ENCODE peak calls at places on chromosome 5, in five cellular contexts. P is AG04450, I is mesenchymal stem cell, G is SJSA1, W is Peyer's patch. K is an unnamed sample.

GRCh38 chr5:38424237-38425080 is 132.0 kb downstream of the LIFR start:
- DNase-seq in P (no peak), I (peak; percentile 39), G (no peak), W (no peak), K (no peak)

GRCh38 chr5:134122530-134122929 is 8.0 kb downstream of the TCF7 start:
- DNase-seq in P (no peak), I (no peak), G (no peak), W (peak; percentile 93), K (no peak)

GRCh38 chr5:33649801-33650482 is 209.2 kb downstream of the TARS1 start:
- DNase-seq in P (peak; percentile 55), I (peak; percentile 39), G (no peak), W (no peak), K (no peak)

GRCh38 chr5:80289320-80289719 is 30.5 kb upstream of the SPZ1 start:
- DNase-seq in P (no peak), I (no peak), G (no peak), W (no peak), K (no peak)

GRCh38 chr5:80760680-80761079 is 105.9 kb upstream of the DHFR start:
- DNase-seq in P (no peak), I (no peak), G (no peak), W (no peak), K (no peak)

GRCh38 chr5:96884995-96885394 is 8.7 kb downstream of the ERAP2 start:
- DNase-seq in P (no peak), I (no peak), G (no peak), W (no peak), K (no peak)

GRCh38 chr5:125012727-125013451 is 266.4 kb upstream of the ZNF608 start:
- DNase-seq in P (no peak), I (no peak), G (no peak), W (no peak), K (no peak)

GRCh38 chr5:98510111-98510510 is 263.4 kb upstream of the RGMB start:
- DNase-seq in P (no peak), I (peak; percentile 6), G (no peak), W (peak; percentile 50), K (no peak)

GRCh38 chr5:80619081-80619480 is 35.4 kb upstream of the MSH3 start:
- DNase-seq in P (no peak), I (no peak), G (no peak), W (no peak), K (no peak)

GRCh38 chr5:173618927-173619519 is 2.6 kb upstream of the BOD1 start:
- DNase-seq in P (no peak), I (peak; percentile 65), G (no peak), W (peak; percentile 79), K (no peak)

GRCh38 chr5:122929980-122930379 is 84.6 kb downstream of the SNX24 start:
- DNase-seq in P (no peak), I (no peak), G (no peak), W (no peak), K (no peak)

GRCh38 chr5:122756263-122756911 is 18.5 kb upstream of the SNX2 start:
- DNase-seq in P (peak; percentile 16), I (peak; percentile 61), G (no peak), W (no peak), K (peak; percentile 31)

GRCh38 chr5:103373576-103374472 is 115.3 kb downstream of the MACIR start:
- DNase-seq in P (no peak), I (no peak), G (no peak), W (no peak), K (no peak)

GRCh38 chr5:114101153-114101552 is 260.7 kb upstream of the KCNN2 start:
- DNase-seq in P (peak; percentile 20), I (peak; percentile 67), G (peak; percentile 56), W (no peak), K (no peak)

GRCh38 chr5:1008451-1009358 is at the start of gene NKD2:
- DNase-seq in P (no peak), I (peak; percentile 33), G (peak; percentile 63), W (peak; percentile 48), K (peak; percentile 37)

GRCh38 chr5:134451618-134452505 is 40.2 kb upstream of the CDKN2AIPNL start:
- DNase-seq in P (no peak), I (peak; percentile 86), G (peak; percentile 74), W (peak; percentile 84), K (no peak)

GRCh38 chr5:128494516-128494915 is 43.5 kb downstream of the FBN2 start:
- DNase-seq in P (no peak), I (no peak), G (no peak), W (no peak), K (no peak)

GRCh38 chr5:151288180-151288579 is 15.4 kb downstream of the SLC36A3 start:
- DNase-seq in P (no peak), I (no peak), G (no peak), W (no peak), K (no peak)

GRCh38 chr5:33576726-33577620 is 136.2 kb downstream of the TARS1 start:
- DNase-seq in P (peak; percentile 16), I (no peak), G (no peak), W (no peak), K (no peak)

GRCh38 chr5:168843277-168843997 is 264.3 kb upstream of the PANK3 start:
- DNase-seq in P (no peak), I (no peak), G (no peak), W (no peak), K (no peak)

GRCh38 chr5:1730487-1730847 is 69.2 kb downstream of the MRPL36 start:
- DNase-seq in P (no peak), I (no peak), G (no peak), W (no peak), K (no peak)

GRCh38 chr5:149264432-149265069 is 7.1 kb upstream of the AFAP1L1 start:
- DNase-seq in P (no peak), I (no peak), G (no peak), W (peak; percentile 59), K (peak; percentile 18)

GRCh38 chr5:116300016-116300601 is 215.3 kb downstream of the COMMD10 start:
- DNase-seq in P (no peak), I (peak; percentile 48), G (no peak), W (no peak), K (no peak)

GRCh38 chr5:80206282-80206681 is 49.6 kb downstream of the SERINC5 start:
- DNase-seq in P (peak; percentile 10), I (peak; percentile 41), G (no peak), W (no peak), K (no peak)

GRCh38 chr5:151156732-151157402 is 712 bp downstream of the ANXA6 start:
- DNase-seq in P (no peak), I (peak; percentile 38), G (peak; percentile 61), W (peak; percentile 67), K (peak; percentile 56)

GRCh38 chr5:164027738-164028137 is 522.3 kb downstream of the MAT2B start:
- DNase-seq in P (no peak), I (no peak), G (no peak), W (no peak), K (no peak)

GRCh38 chr5:59583810-59584562 is 309.5 kb downstream of the PDE4D start:
- DNase-seq in P (no peak), I (no peak), G (no peak), W (no peak), K (no peak)

GRCh38 chr5:131068893-131069643 is 96.0 kb downstream of the HINT1 start:
- DNase-seq in P (no peak), I (no peak), G (no peak), W (peak; percentile 67), K (peak; percentile 18)

GRCh38 chr5:43602456-43602817 is 543 bp upstream of the NNT start:
- DNase-seq in P (no peak), I (peak; percentile 76), G (peak; percentile 63), W (peak; percentile 50), K (no peak)

GRCh38 chr5:153463806-153464205 is 26.7 kb upstream of the GRIA1 start:
- DNase-seq in P (peak; percentile 6), I (peak; percentile 92), G (no peak), W (no peak), K (no peak)

GRCh38 chr5:8227114-8227513 is 358.2 kb downstream of the MTRR start:
- DNase-seq in P (no peak), I (no peak), G (no peak), W (no peak), K (no peak)

GRCh38 chr5:97854871-97855762 is 672.1 kb upstream of the RIOK2 start:
- DNase-seq in P (peak; percentile 45), I (peak; percentile 45), G (no peak), W (no peak), K (no peak)

DNA sequence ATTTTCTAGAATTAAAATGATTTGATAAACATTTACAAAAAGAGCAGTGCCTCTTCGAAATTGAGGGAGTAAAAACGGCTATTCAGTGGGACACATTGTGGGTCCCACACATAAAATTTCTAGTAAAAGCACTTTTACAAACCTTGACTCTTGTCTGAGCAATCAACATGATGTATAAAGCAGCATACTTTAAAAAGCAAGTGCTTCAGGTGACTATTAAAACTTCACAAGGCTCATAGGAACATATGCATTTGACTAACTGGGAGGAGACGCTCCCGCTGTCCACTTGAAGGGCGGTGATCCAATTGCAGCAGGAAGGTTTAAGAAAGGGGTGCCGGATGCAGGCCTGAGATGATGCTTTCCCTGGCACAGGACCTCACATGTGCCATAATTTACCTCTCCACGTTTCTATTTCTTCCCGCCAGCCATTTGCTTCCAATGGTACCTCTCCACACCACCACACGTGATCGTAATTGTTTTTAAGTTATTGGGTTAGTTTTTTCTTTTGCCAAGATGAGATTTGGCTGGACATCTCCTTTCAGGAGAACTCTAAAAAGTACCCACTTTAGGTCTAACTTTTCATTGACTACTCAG is 1.8 kb downstream of the MCTP1 start:
- DNase-seq in P (no peak), I (no peak), G (no peak), W (no peak), K (no peak)
- H3K27me3 ChIP-seq in P (peaks cover 32% of the 10 kb centered on the region), I (peaks cover 21% of the 10 kb centered on the region), G (peaks cover 91% of the 10 kb centered on the region), W (peaks cover 12% of the 10 kb centered on the region), K (no peaks in the 10 kb centered on the region)

GRCh38 chr5:139882961-139883539 is 87.4 kb downstream of the PSD2 start:
- DNase-seq in P (no peak), I (no peak), G (no peak), W (no peak), K (no peak)
- H3K27me3 ChIP-seq in P (peaks cover 61% of the 10 kb centered on the region), I (peaks cover 92% of the 10 kb centered on the region), G (peaks cover 67% of the 10 kb centered on the region), W (no peaks in the 10 kb centered on the region), K (no peaks in the 10 kb centered on the region)

DNA sequence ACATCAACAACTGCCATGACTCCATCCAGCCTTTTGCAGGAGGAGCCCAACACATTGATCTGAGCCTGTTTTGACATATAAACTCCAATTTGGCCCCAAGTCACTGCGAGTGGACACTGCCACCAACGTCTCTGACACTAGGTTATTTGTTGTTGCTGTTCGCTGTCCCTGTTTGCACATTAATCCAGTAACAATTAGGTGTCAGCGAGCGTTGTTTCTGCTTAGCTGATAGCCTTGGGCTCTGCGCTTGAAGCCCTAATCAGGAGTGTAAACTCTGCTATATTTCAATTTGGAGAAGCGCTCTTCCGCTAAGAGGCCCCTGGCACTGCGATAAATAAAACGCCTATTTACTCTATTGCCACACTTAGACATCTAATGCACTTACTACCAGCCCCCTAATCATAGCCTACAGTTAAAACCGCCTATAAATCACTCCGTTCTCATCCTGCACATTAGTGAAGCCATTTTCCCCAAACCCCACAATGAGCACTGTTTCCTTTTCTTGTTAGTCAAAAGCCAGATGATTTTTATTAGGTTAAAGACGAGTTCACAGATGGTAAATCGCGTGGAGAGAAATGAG is 195.9 kb upstream of the TBCA start:
- DNase-seq in P (no peak), I (no peak), G (no peak), W (no peak), K (no peak)
- H3K27me3 ChIP-seq in P (peaks cover 63% of the 10 kb centered on the region), I (peaks cover 67% of the 10 kb centered on the region), G (no peaks in the 10 kb centered on the region), W (peaks cover 14% of the 10 kb centered on the region), K (no peaks in the 10 kb centered on the region)

GRCh38 chr5:176687881-176688280 is 40.6 kb downstream of the TSPAN17 start:
- DNase-seq in P (no peak), I (no peak), G (no peak), W (no peak), K (no peak)
- H3K27me3 ChIP-seq in P (peaks cover 33% of the 10 kb centered on the region), I (peaks cover 71% of the 10 kb centered on the region), G (peaks cover 76% of the 10 kb centered on the region), W (no peaks in the 10 kb centered on the region), K (peaks cover 1% of the 10 kb centered on the region)

GRCh38 chr5:72525816-72526215 is 18.6 kb upstream of the ZNF366 start:
- DNase-seq in P (peak; percentile 41), I (peak; percentile 97), G (no peak), W (no peak), K (no peak)
- H3K27me3 ChIP-seq in P (no peaks in the 10 kb centered on the region), I (no peaks in the 10 kb centered on the region), G (no peaks in the 10 kb centered on the region), W (no peaks in the 10 kb centered on the region), K (no peaks in the 10 kb centered on the region)

K was measured in GM06990.